ENCODE peak calls at places on chromosomes 13 and 19, in six cellular contexts. S is H1, P is IMR-90, X is mesenchymal stem cell, C is neuronal stem cell, Z is mesendoderm. R is an unnamed sample.

GRCh38 chr13:46593403-46593802 is 40.4 kb downstream of the LRCH1 start:
- DNase-seq in C (no peak), X (no peak), S (no peak), Z (no peak), P (no peak), R (no peak)

GRCh38 chr19:30391554-30392551 is 19.7 kb downstream of the ZNF536 start:
- DNase-seq in P (no peak), X (no peak), C (no peak), S (peak; percentile 51), Z (peak; percentile 59), R (peak; percentile 41)

GRCh38 chr19:48819366-48819816 is 8.6 kb upstream of the BCAT2 start:
- DNase-seq in Z (no peak), S (no peak), C (no peak), P (peak; percentile 79), X (no peak), R (no peak)

GRCh38 chr19:366205-366783 is 21.7 kb upstream of the MIER2 start:
- DNase-seq in P (no peak), S (no peak), Z (no peak), C (no peak), X (no peak), R (peak; percentile 12)

GRCh38 chr19:51784922-51785690 is 9.9 kb upstream of the FPR3 start:
- DNase-seq in S (no peak), X (no peak), P (no peak), C (no peak), Z (no peak), R (no peak)

GRCh38 chr13:22412452-22412851 is 741.6 kb downstream of the FGF9 start:
- DNase-seq in P (no peak), Z (no peak), C (no peak), S (no peak), X (no peak), R (no peak)

GRCh38 chr13:111911141-111911720 is 155.7 kb upstream of the SOX1 start:
- DNase-seq in C (no peak), Z (no peak), S (peak; percentile 17), P (no peak), X (no peak), R (peak; percentile 11)

GRCh38 chr13:41409611-41410010 is 47.7 kb upstream of the RGCC start:
- DNase-seq in P (no peak), X (no peak), S (no peak), C (no peak), Z (no peak), R (no peak)

GRCh38 chr13:39106216-39106995 is 68.2 kb downstream of the NHLRC3 start:
- DNase-seq in C (no peak), P (no peak), Z (no peak), S (no peak), X (no peak), R (no peak)

GRCh38 chr13:34349091-34349722 is 531.3 kb downstream of the RFC3 start:
- DNase-seq in Z (no peak), P (peak; percentile 89), S (no peak), X (peak; percentile 93), C (no peak), R (no peak)

GRCh38 chr13:60013166-60013565 is 150.6 kb downstream of the DIAPH3 start:
- DNase-seq in X (no peak), P (no peak), Z (no peak), S (no peak), C (no peak), R (no peak)

GRCh38 chr19:46992699-46993535 is 26.7 kb upstream of the NPAS1 start:
- DNase-seq in C (no peak), Z (no peak), S (no peak), P (no peak), X (no peak), R (no peak)

GRCh38 chr13:60590775-60591174 is 193.8 kb downstream of the TDRD3 start:
- DNase-seq in C (no peak), P (no peak), S (no peak), Z (no peak), X (no peak), R (no peak)

GRCh38 chr19:50968709-50969412 is 530 bp downstream of the KLK6 start:
- DNase-seq in P (no peak), X (no peak), C (no peak), S (no peak), Z (no peak), R (no peak)

GRCh38 chr13:29260684-29261083 is 334.8 kb downstream of the SLC7A1 start:
- DNase-seq in Z (peak; percentile 23), C (no peak), X (no peak), P (no peak), S (no peak), R (no peak)

GRCh38 chr13:44403720-44404063 is 30.1 kb downstream of the SERP2 start:
- DNase-seq in P (no peak), C (no peak), Z (peak; percentile 79), X (no peak), S (no peak), R (no peak)

GRCh38 chr13:101875717-101876393 is 423.4 kb downstream of the ITGBL1 start:
- DNase-seq in Z (peak; percentile 36), X (peak; percentile 73), S (no peak), P (peak; percentile 55), C (no peak), R (no peak)

GRCh38 chr19:21697171-21697570 is 70.2 kb downstream of the ZNF100 start:
- DNase-seq in Z (no peak), P (no peak), C (no peak), S (no peak), X (no peak), R (no peak)

GRCh38 chr19:8311461-8312260 is 3.5 kb upstream of the CD320 start:
- DNase-seq in S (no peak), C (no peak), P (no peak), X (no peak), Z (no peak), R (no peak)

GRCh38 chr13:43978688-43979087 is 99.0 kb downstream of the LACC1 start:
- DNase-seq in C (no peak), P (no peak), X (no peak), S (no peak), Z (no peak), R (no peak)

GRCh38 chr13:99743079-99743478 is 228.5 kb downstream of the ZIC5 start:
- DNase-seq in Z (no peak), C (no peak), P (no peak), X (no peak), S (peak; percentile 36), R (no peak)

GRCh38 chr13:27926644-27927434 is 7.0 kb downstream of the PDX1 start:
- DNase-seq in X (no peak), C (peak; percentile 23), Z (no peak), S (peak; percentile 55), P (no peak), R (peak; percentile 60)

GRCh38 chr13:36543671-36544070 is 111.4 kb downstream of the CCNA1 start:
- DNase-seq in S (no peak), Z (no peak), P (no peak), X (no peak), C (no peak), R (no peak)

GRCh38 chr19:49114630-49115363 is 627 bp downstream of the LIN7B start:
- DNase-seq in Z (peak; percentile 75), X (peak; percentile 58), C (peak; percentile 77), S (peak; percentile 86), P (peak; percentile 33), R (peak; percentile 83)

GRCh38 chr13:114112231-114112825 is 20.1 kb downstream of the RASA3 start:
- DNase-seq in Z (peak; percentile 66), C (no peak), X (no peak), P (peak; percentile 45), S (no peak), R (no peak)

GRCh38 chr13:32840840-32841713 is 175.1 kb upstream of the KL start:
- DNase-seq in P (no peak), S (peak; percentile 16), Z (no peak), X (no peak), C (no peak), R (no peak)

GRCh38 chr19:38047048-38047435 is 140.0 kb downstream of the SIPA1L3 start:
- DNase-seq in X (no peak), Z (no peak), P (no peak), C (no peak), S (no peak), R (no peak)

GRCh38 chr13:78777973-78778372 is 119.0 kb upstream of the OBI1 start:
- DNase-seq in Z (no peak), X (no peak), P (no peak), C (no peak), S (no peak), R (no peak)

GRCh38 chr13:95356916-95357315 is 55.7 kb upstream of the ABCC4 start:
- DNase-seq in C (no peak), S (no peak), Z (no peak), X (no peak), P (no peak), R (no peak)

GRCh38 chr13:110448677-110449076 is 112.8 kb downstream of the RAB20 start:
- DNase-seq in S (no peak), C (no peak), X (no peak), P (no peak), Z (no peak), R (no peak)

GRCh38 chr13:80251403-80251802 is 89.5 kb downstream of the SPRY2 start:
- DNase-seq in X (peak; percentile 79), C (no peak), S (no peak), Z (no peak), P (peak; percentile 60), R (no peak)

DNA sequence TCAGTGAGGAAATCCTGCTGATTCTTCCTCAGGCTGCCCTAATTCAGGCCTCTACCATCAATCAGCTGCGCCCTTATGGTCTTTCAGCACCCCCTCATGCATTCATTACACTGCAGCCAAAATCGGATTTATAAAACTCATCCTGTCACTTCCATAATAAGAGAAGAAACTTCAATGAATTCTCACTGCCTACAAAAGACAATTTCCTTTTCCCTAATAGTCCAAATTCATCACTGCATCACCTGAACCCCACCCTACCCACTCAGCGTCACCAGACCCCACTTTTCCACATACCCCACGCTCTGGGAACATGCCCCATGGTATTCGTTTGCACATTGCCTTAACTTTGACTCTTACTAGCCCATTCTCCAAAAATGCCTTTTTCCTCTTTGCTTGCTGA is 92.0 kb downstream of the C13orf42 start:
- DNase-seq in S (no peak), Z (no peak), X (no peak), C (no peak), P (no peak), R (no peak)
- H2BK15ac ChIP-seq in S (no peak overlapping the region), Z (no peak overlapping the region), X (no peak overlapping the region), C (no peak overlapping the region), P (no peak overlapping the region), R (no peak overlapping the region)

GRCh38 chr13:107808388-107808787 is 406.9 kb downstream of the LIG4 start:
- DNase-seq in X (peak; percentile 38), P (peak; percentile 62), C (no peak), Z (no peak), S (no peak), R (no peak)
- H2BK15ac ChIP-seq in X (no peak overlapping the region), P (no peak overlapping the region), C (no peak overlapping the region), Z (no peak overlapping the region), S (no peak overlapping the region), R (no peak overlapping the region)

GRCh38 chr13:73865027-73865426 is 269.2 kb downstream of the KLF12 start:
- DNase-seq in X (no peak), S (no peak), C (no peak), Z (no peak), P (no peak), R (no peak)
- H2BK15ac ChIP-seq in X (no peak overlapping the region), S (no peak overlapping the region), C (no peak overlapping the region), Z (no peak overlapping the region), P (no peak overlapping the region), R (no peak overlapping the region)

GRCh38 chr19:5718579-5719273 is 1.2 kb downstream of the LONP1 start:
- DNase-seq in P (peak; percentile 91), Z (peak; percentile 84), C (no peak), X (peak; percentile 93), S (no peak), R (no peak)
- H2BK15ac ChIP-seq in P (peak overlapping the region; percentile 25), Z (no peak overlapping the region), C (no peak overlapping the region), X (no peak overlapping the region), S (no peak overlapping the region), R (no peak overlapping the region)